ENCODE peak calls at places on chromosomes 11 and 22, in five cellular contexts. W, N, L, R and H are unnamed samples.
A peak's percentile ranks its signal among the peaks of the same experiment; 100 is the strongest.

GRCh38 chr22:27231266-27231665 is 570.3 kb downstream of the MN1 start:
- DNase-seq in W (no peak), N (no peak), L (no peak), R (no peak), H (no peak)

GRCh38 chr11:117221775-117222517 is 9.9 kb downstream of the PCSK7 start:
- DNase-seq in W (peak; percentile 55), N (peak; percentile 76), L (no peak), R (no peak), H (peak; percentile 85)

GRCh38 chr11:61860054-61860903 is 31.1 kb downstream of the FADS3 start:
- DNase-seq in W (peak; percentile 65), N (peak; percentile 40), L (no peak), R (no peak), H (peak; percentile 72)

GRCh38 chr11:93477684-93478234 is 65.4 kb downstream of the SMCO4 start:
- DNase-seq in W (no peak), N (no peak), L (no peak), R (no peak), H (no peak)

GRCh38 chr11:33266418-33267215 is 9.4 kb downstream of the HIPK3 start:
- DNase-seq in W (no peak), N (no peak), L (no peak), R (no peak), H (peak; percentile 44)

GRCh38 chr11:119757378-119757777 is 28.4 kb upstream of the NECTIN1 start:
- DNase-seq in W (no peak), N (no peak), L (no peak), R (no peak), H (no peak)

GRCh38 chr11:93133710-93134109 is 64.1 kb downstream of the SLC36A4 start:
- DNase-seq in W (no peak), N (no peak), L (no peak), R (no peak), H (no peak)

GRCh38 chr11:43619863-43620505 is 60.6 kb upstream of the HSD17B12 start:
- DNase-seq in W (no peak), N (no peak), L (no peak), R (no peak), H (no peak)

GRCh38 chr11:58442136-58442535 is at the start of gene OR5B12:
- DNase-seq in W (no peak), N (no peak), L (no peak), R (no peak), H (no peak)

GRCh38 chr11:119315139-119316016 is 1.6 kb downstream of the MCAM start:
- DNase-seq in W (no peak), N (peak; percentile 82), L (no peak), R (no peak), H (peak; percentile 39)

GRCh38 chr11:130216221-130216550 is 56.6 kb downstream of the ST14 start:
- DNase-seq in W (no peak), N (peak; percentile 7), L (no peak), R (no peak), H (no peak)

GRCh38 chr11:129543515-129544290 is 168.1 kb downstream of the BARX2 start:
- DNase-seq in W (no peak), N (no peak), L (no peak), R (no peak), H (no peak)

DNA sequence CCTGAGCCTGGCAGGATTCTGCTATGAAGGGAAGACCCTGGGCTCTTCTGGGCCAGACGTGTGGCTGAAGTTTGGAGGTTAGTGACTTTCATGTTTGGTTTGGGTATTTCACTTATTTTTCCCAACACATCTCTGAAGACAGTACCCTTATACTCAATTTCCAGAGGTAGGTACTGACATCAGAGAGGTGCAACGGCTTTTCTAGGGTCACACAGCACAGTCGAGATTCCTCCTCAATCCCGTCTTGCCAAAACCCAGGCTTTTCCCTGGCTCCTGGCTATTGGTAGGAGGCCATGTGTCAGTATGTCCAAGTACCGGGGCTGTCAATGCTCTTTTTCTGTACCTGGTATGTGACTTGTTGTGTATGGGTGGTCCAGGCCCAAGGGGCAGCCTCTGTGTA is 6.1 kb upstream of the PMM1 start:
- DNase-seq in W (no peak), N (no peak), L (no peak), R (no peak), H (no peak)
- TF ChIP-seq POLR2A in W (no peak), N (no peak), L (no peak), R (no peak), H (no peak)

DNA sequence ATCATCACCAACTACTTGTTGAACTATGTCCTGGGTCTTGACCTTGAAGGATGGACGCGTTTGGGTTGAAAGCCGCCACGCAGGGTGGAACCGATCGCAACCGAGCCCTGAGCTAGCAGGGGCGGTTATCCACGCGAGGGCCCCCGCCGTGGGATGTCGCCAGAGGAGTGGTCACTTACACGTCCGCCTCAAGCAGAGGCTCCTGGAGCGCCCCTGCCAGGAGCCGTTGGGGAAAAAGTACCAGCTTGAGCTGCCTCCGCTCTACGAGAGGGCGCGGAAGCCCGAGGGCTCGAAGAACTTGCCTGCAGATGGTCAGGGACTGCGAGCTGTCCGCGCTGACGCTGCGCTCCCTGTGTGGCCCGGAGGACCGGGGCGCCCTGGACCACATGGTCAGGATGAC is 100.7 kb upstream of the OR4C13 start:
- DNase-seq in W (no peak), N (no peak), L (no peak), R (no peak), H (no peak)
- TF ChIP-seq CTCF in W (no peak), N (no peak), L (no peak), R (no peak), H (no peak)

DNA sequence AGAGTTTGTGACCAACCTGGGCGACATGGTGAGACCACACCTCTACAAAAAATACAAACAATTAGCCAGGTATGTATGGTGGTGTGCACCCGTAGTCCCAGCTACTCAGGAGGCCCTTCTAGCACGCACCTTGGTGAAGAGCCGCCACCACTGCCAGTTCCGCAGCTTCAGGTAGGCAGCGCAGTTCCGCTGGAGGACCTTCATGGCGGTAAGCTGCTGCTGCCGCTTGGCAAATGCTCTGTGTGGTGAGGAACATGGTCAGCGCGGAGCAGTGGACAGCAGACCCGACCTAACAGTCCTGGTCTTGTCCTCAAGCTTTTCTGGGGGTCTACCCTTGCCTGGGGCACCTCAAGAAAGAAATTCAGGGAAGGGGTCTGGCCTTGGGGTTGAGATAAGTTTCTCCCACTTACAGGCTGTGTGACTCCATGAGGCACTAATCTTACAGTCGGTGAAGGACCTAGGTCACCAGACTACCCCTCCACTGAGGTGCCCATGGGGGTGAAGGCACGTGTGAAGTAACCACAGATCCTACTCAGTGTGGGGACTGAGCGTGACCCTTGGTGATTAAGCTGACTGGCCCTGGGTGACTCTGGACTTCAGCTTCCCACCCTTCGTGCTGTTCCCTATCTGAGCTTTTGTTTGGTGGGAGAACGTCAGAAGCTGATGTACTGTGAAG is 49.6 kb downstream of the APOL1 start:
- DNase-seq in W (no peak), N (no peak), L (no peak), R (no peak), H (no peak)
- TF ChIP-seq POLR2A in W (no peak), N (no peak), L (no peak), R (no peak), H (no peak)

DNA sequence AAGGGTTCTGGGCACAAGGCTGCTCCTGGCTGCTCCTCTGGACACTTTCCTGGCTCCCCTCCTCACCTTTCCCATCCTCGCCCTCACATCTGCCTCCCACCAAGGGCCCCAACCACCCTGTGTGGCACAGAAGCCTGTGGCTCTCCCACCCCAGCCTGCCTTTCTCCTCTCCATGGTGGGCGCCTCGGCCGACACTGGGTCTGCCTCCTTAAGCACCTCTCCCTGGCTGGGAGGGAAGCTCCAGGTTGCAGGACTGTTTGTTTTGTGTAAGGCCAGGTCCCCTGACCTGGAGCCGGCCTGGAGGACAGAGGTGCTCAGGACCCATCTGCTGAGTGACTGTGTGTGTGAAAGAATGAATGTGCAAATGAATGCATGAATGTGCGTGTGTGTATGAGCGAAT is 14.1 kb downstream of the MUC6 start:
- DNase-seq in W (no peak), N (no peak), L (no peak), R (no peak), H (no peak)
- TF ChIP-seq CTCF in W (no peak), N (no peak), L (no peak), R (no peak), H (no peak)

DNA sequence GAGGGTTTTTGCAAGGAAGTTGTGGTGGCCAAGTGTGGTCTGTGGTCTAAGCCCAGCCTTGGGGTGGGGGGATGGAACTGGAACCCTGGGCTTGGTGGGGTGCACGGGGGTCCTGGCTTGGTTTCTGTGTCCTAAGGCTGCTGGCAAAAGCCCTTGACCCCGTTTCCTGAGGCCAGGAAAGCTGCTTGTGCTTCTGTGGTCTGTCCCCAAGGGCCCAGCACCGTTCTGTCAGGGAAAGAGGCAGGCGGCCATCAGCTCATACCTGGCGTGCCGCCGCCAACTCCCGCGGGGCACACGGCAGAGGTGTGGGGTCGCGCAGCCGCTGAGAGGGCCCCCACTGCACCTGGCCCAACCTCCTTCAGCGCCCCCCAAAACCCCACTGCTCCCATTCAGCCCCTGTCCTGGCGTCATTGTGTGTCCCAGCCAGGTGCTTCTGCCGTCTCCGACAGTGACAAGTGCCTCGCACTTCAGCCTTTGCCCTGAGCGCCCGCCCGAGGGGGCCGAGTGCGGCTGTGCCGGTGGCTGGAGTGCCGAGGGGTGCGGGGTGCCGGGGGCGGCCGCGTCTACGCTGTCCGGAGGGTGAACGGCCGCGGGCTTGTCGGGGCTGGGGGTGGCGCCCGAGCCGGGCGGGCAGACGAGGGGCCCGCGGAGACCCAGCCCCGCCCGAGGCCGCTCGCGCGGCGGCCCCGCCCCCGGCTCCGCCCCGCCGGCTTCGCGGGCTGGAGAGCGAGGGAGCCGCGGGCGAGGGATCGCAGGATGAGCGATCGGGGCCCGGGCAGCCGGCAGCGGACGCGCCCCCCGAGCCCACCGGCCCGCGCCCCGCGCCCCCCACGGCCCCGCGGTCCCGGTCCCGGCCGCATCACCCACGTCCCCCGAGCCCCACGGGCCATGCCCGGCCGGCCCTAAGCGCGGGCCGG is at the start of gene CNIH2:
- DNase-seq in W (peak; percentile 84), N (no peak), L (no peak), R (peak; percentile 56), H (peak; percentile 58)
- TF ChIP-seq POLR2A in W (no peak), N (no peak), L (no peak), R (no peak), H (no peak)

GRCh38 chr22:19631899-19632670 is 82.2 kb upstream of the SEPTIN5 start:
- DNase-seq in W (no peak), N (no peak), L (no peak), R (peak; percentile 46), H (no peak)
- TF ChIP-seq CTCF in W (no peak), N (peak; percentile 28), L (peak; percentile 53), R (peak; percentile 36), H (no peak)

DNA sequence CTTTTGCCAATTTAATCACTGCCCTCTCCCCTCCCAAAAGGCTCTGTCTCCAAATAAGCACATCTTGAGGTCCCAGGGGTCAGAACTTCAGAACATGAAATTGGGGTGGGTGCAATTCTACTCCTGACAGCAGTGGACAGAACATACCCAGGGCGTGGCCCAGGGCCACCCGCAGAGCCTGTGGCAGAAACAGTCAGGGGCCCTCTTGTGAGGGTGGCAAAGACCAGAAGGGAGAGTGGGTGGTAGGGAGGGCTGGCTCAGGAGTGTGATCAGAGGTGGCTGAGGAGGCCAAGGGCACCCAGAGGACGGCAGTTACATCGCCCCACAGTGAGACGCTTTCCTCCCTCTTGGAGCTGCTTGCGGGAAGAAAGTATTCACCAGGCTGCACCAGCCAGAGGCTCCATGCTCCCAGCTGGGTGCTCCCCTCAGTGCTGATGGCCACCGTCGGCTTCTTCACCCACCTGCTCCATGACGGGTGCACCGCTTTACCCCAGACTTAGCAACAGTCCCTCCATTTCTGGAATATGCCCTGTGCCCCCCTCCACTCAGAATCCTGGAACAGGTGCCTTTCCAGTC is 1388.0 kb downstream of the BRD1 start:
- DNase-seq in W (no peak), N (no peak), L (no peak), R (no peak), H (no peak)
- TF ChIP-seq POLR2A in W (no peak), N (no peak), L (no peak), R (no peak), H (no peak)